ENCODE peak calls at places on chromosomes 12 and 14, in eight cellular contexts. Z, O, K, L, I, P, G and U are unnamed samples.

GRCh38 chr12:124457287-124458219 is 109.9 kb downstream of the NCOR2 start:
- DNase-seq in I (peak), P (peak), K (peak), L (peak), Z (peak), O (peak), G (peak), U (no peak)

GRCh38 chr12:100574262-100575074 is 984 bp downstream of the GAS2L3 start:
- DNase-seq in G (no peak), K (no peak), O (no peak), I (peak), Z (no peak), P (peak), L (no peak), U (no peak)

GRCh38 chr12:43066471-43066870 is 476.9 kb upstream of the PRICKLE1 start:
- DNase-seq in I (no peak), Z (no peak), G (no peak), K (no peak), O (no peak), P (no peak), L (peak), U (no peak)

GRCh38 chr14:22291406-22291805 is 297.6 kb downstream of the DAD1 start:
- DNase-seq in G (no peak), I (no peak), O (no peak), L (peak), K (no peak), P (no peak), Z (peak), U (no peak)

GRCh38 chr12:104720346-104721064 is 237.6 kb downstream of the SLC41A2 start:
- DNase-seq in G (peak), K (peak), Z (peak), L (peak), P (no peak), O (no peak), I (no peak), U (peak)

GRCh38 chr12:53046655-53047220 is 3.1 kb upstream of the TNS2 start:
- DNase-seq in O (peak), G (no peak), L (peak), I (peak), K (peak), P (no peak), Z (peak), U (peak)

GRCh38 chr14:36477266-36477665 is 42.8 kb downstream of the NKX2-1 start:
- DNase-seq in I (no peak), Z (no peak), G (no peak), O (no peak), P (no peak), K (no peak), L (no peak), U (peak)

GRCh38 chr14:50865677-50866076 is 6.2 kb upstream of the ABHD12B start:
- DNase-seq in G (no peak), O (no peak), P (no peak), I (peak), K (no peak), L (peak), Z (no peak), U (no peak)

GRCh38 chr14:58955294-58955821 is 233.1 kb upstream of the DAAM1 start:
- DNase-seq in G (no peak), O (no peak), P (peak), K (no peak), Z (peak), I (peak), L (peak), U (no peak)

GRCh38 chr14:64113279-64113678 is 180.9 kb downstream of the ESR2 start:
- DNase-seq in I (no peak), Z (no peak), P (peak), G (no peak), O (peak), L (peak), K (peak), U (peak)

GRCh38 chr12:124836759-124837158 is 26.9 kb downstream of the SCARB1 start:
- DNase-seq in G (no peak), O (no peak), P (no peak), Z (no peak), K (no peak), L (no peak), I (no peak), U (no peak)

GRCh38 chr12:117903441-117903840 is 65.3 kb downstream of the KSR2 start:
- DNase-seq in G (no peak), P (no peak), L (no peak), O (no peak), Z (no peak), I (no peak), K (no peak), U (no peak)

GRCh38 chr12:12880537-12880936 is 10.8 kb upstream of the GPRC5A start:
- DNase-seq in G (no peak), P (no peak), I (no peak), K (no peak), L (no peak), Z (no peak), O (no peak), U (peak)

GRCh38 chr12:47033081-47033480 is 46.3 kb upstream of the PCED1B start:
- DNase-seq in O (peak), G (no peak), I (peak), K (no peak), L (peak), Z (no peak), P (peak), U (no peak)

GRCh38 chr14:61147369-61147897 is 133.7 kb downstream of the TMEM30B start:
- DNase-seq in P (no peak), L (peak), G (no peak), Z (peak), O (no peak), I (peak), K (no peak), U (no peak)

GRCh38 chr14:72786377-72787350 is 107.2 kb downstream of the DPF3 start:
- DNase-seq in O (no peak), L (no peak), Z (no peak), G (no peak), P (no peak), K (no peak), I (no peak), U (no peak)

GRCh38 chr12:129941646-129942045 is 37.8 kb upstream of the TMEM132D start:
- DNase-seq in G (no peak), L (no peak), I (no peak), P (no peak), K (no peak), O (no peak), Z (no peak), U (no peak)

GRCh38 chr12:57525615-57526383 is 3.2 kb downstream of the MBD6 start:
- DNase-seq in G (no peak), K (no peak), I (no peak), O (no peak), Z (no peak), P (no peak), L (no peak), U (no peak)

GRCh38 chr12:57523706-57524614 is 1.3 kb downstream of the MBD6 start:
- DNase-seq in O (no peak), K (peak), Z (no peak), I (peak), L (no peak), P (no peak), G (no peak), U (no peak)

GRCh38 chr12:57526477-57527126 is 4.0 kb downstream of the MBD6 start:
- DNase-seq in O (no peak), P (no peak), Z (no peak), I (no peak), K (no peak), L (no peak), G (no peak), U (no peak)

GRCh38 chr12:57522887-57523705 is 472 bp downstream of the MBD6 start:
- DNase-seq in O (peak), Z (peak), K (peak), P (peak), I (peak), G (peak), L (peak), U (peak)

GRCh38 chr12:57524814-57525614 is 2.4 kb downstream of the MBD6 start:
- DNase-seq in L (no peak), Z (no peak), K (peak), G (no peak), I (no peak), P (no peak), O (no peak), U (no peak)
- H3K4me3 ChIP-seq in L (peak), Z (no peak), K (no peak), G (no peak), I (peak), P (no peak), O (no peak), U (no peak)

DNA sequence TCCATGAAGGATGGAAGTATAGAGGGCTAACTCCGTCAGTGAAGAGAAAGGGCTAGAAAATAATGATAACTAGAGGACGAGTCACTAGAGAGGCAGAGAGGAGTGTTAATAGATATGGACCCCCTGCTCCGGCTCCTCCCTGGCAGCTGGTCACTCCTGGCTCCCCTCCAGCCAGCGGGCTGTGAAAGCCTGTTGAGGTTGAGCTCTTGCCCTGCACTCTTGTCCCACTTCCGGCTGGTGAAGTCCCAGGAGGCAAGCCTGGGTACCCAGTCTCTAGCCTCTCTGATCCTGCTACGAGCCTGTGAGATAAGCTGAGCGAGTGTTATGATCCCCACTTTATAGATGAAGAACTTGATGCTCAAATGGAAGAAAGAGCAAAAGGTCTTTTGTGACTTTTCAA is 90.3 kb downstream of the RFX4 start:
- DNase-seq in P (no peak), K (no peak), L (no peak), I (no peak), O (no peak), G (no peak), Z (no peak), U (no peak)
- H3K4me3 ChIP-seq in P (no peak), K (no peak), L (no peak), I (no peak), O (no peak), G (no peak), Z (no peak), U (no peak)

DNA sequence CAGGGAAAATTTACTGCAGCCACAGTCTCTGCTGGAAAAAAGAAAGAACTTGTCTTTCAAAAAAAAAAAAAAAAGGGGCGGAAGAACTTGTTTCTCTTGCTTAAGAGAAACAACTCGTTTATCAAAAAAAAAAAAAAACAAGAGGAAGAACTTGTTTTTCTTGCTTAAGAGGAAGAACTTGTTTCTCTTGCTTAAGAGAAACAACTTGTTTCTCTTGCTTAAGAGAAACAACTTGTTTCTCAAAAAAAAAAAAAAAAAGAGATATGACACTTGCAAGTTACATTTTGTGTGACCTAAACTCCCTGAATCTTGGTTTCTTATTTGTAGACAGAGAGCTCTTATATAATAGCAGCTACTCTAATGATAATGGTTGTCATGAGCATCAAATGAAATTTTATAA is 44.7 kb upstream of the USP15 start:
- DNase-seq in I (no peak), Z (no peak), L (no peak), O (no peak), G (no peak), K (no peak), P (no peak), U (no peak)
- H3K4me3 ChIP-seq in I (no peak), Z (no peak), L (no peak), O (no peak), G (peak), K (no peak), P (no peak), U (no peak)

GRCh38 chr12:16524378-16524777 is 81.6 kb downstream of the LMO3 start:
- DNase-seq in I (no peak), O (no peak), P (no peak), L (no peak), G (no peak), K (no peak), Z (no peak), U (no peak)
- H3K4me3 ChIP-seq in I (no peak), O (no peak), P (no peak), L (no peak), G (no peak), K (no peak), Z (no peak), U (no peak)

GRCh38 chr12:32946504-32947131 is 50.0 kb upstream of the PKP2 start:
- DNase-seq in K (no peak), Z (no peak), O (no peak), G (no peak), I (no peak), P (no peak), L (no peak), U (no peak)

GRCh38 chr12:32949815-32950214 is 53.2 kb upstream of the PKP2 start:
- DNase-seq in I (no peak), O (no peak), K (no peak), Z (no peak), G (no peak), P (no peak), L (no peak), U (no peak)

GRCh38 chr12:32944195-32944594 is 47.6 kb upstream of the PKP2 start:
- DNase-seq in O (no peak), G (no peak), Z (no peak), L (no peak), K (no peak), I (no peak), P (no peak), U (no peak)

DNA sequence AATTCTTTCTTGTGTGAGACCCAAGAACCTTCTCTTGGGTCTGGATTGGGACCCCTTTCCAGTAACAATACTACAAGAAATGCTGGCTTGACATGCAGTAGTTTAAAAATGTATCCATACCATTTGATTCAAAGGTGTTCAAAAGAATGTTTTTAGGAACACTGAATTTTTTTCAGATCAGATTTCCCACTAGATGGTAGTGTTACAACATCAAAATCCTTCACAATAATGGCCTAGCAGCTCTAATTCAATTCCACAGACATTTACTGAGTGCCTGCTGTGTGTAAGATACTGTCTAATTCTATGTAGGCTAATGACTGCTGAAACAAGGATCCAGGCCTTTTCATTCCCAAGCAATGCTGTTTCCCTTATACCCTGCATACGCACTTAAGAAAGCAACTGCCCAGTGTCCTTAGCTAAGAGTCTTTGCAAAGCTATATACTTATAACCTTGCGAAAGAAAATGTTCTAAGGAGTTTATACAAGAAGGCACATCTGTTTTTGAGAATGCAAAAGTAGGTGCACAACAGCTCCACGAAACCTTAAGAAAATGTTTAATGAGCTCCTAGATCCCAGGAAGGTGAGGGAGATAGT is 50.7 kb upstream of the PKP2 start:
- DNase-seq in O (no peak), P (peak), I (peak), K (peak), Z (peak), G (no peak), L (peak), U (peak)
- H3K4me3 ChIP-seq in O (no peak), P (no peak), I (no peak), K (no peak), Z (no peak), G (no peak), L (no peak), U (no peak)

DNA sequence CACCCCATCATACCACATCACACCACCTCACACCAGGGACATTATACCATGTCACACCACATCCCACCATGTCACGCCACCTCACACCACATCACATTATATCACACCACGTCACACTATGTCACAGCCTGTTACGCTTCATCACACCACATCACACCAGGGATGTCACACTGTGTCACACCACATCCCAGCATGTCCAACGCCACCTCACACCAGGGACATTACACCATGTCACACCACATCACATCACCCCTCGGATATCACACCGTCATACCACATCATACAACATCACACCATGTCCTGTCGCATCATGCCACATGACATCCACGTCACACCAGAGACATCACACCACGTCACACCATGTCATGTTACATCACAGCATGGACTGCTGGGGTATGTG is 235.5 kb downstream of the TMEM121 start:
- DNase-seq in L (no peak), O (peak), P (no peak), I (no peak), K (no peak), Z (no peak), G (no peak), U (no peak)
- H3K4me3 ChIP-seq in L (no peak), O (no peak), P (no peak), I (no peak), K (no peak), Z (no peak), G (no peak), U (no peak)